ENCODE peak calls at places on chromosomes 1 and 21, in six cellular contexts. V is uterus, T is psoas muscle, D is HL-60, H is AG04449, Z is omental fat pad. L is an unnamed sample.
A peak's percentile ranks its signal among the peaks of the same experiment; 100 is the strongest.

GRCh38 chr1:183291216-183291762 is 105.2 kb downstream of the LAMC2 start:
- DNase-seq in T (no peak), V (no peak), H (no peak), D (no peak), Z (no peak), L (no peak)

GRCh38 chr1:36947384-36947783 is 86.9 kb downstream of the GRIK3 start:
- DNase-seq in Z (no peak), D (no peak), T (no peak), H (no peak), V (no peak), L (no peak)

GRCh38 chr1:46656643-46657042 is 11.5 kb downstream of the ATPAF1 start:
- DNase-seq in T (no peak), H (no peak), Z (no peak), V (no peak), D (no peak), L (no peak)

GRCh38 chr1:230463326-230463725 is 37.2 kb upstream of the PGBD5 start:
- DNase-seq in H (no peak), T (no peak), Z (no peak), D (no peak), V (no peak), L (no peak)

GRCh38 chr1:47561523-47562007 is 123.7 kb downstream of the FOXD2 start:
- DNase-seq in D (no peak), T (no peak), V (no peak), Z (no peak), H (no peak), L (no peak)

GRCh38 chr1:216632980-216633379 is 90.2 kb downstream of the ESRRG start:
- DNase-seq in D (no peak), V (no peak), Z (no peak), H (no peak), T (no peak), L (no peak)

GRCh38 chr1:200895448-200895799 is 724 bp downstream of the INAVA start:
- DNase-seq in H (no peak), Z (no peak), T (no peak), D (no peak), V (no peak), L (no peak)

GRCh38 chr1:27538793-27539192 is 48.8 kb upstream of the WASF2 start:
- DNase-seq in Z (no peak), T (no peak), H (no peak), D (no peak), V (no peak), L (no peak)

GRCh38 chr1:54850082-54850730 is 36.8 kb downstream of the DHCR24 start:
- DNase-seq in V (no peak), T (no peak), H (no peak), Z (no peak), D (no peak), L (no peak)

GRCh38 chr1:29004813-29005212 is 90.4 kb downstream of the EPB41 start:
- DNase-seq in Z (no peak), T (no peak), D (no peak), H (no peak), V (no peak), L (no peak)

GRCh38 chr1:242524571-242525359 is at the start of gene PLD5:
- DNase-seq in H (no peak), D (no peak), V (no peak), T (peak; percentile 11), Z (no peak), L (peak; percentile 30)

GRCh38 chr1:44016875-44017400 is 14.3 kb downstream of the SLC6A9 start:
- DNase-seq in V (no peak), D (no peak), H (no peak), T (no peak), Z (no peak), L (no peak)

GRCh38 chr1:8239039-8239305 is 78.9 kb upstream of the SLC45A1 start:
- DNase-seq in V (peak; percentile 59), T (peak; percentile 29), H (no peak), D (no peak), Z (no peak), L (no peak)

DNA sequence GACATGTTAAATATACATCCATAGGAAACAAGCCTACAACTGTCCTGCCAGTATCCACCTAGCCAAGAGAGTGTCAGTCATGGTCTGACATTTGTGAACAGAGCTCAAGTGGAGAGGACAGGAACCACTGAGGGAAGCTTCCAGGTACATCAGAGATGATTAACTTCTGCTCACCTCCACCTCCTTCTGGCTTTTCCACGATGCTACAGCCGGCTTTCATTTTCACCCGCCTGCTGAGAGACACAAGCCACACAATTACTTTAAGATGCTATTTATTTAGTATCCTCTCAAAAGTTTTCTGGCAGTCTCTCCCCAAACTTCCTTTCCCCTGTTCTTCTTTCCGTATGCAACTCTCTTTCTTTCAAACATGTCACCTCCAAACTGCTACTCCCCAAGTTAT is 2.1 kb downstream of the ETV3 start:
- DNase-seq in T (no peak), Z (no peak), V (no peak), H (no peak), D (no peak), L (no peak)
- TF ChIP-seq CTCF in T (no peak), Z (no peak), V (no peak), H (no peak), D (no peak), L (no peak)

DNA sequence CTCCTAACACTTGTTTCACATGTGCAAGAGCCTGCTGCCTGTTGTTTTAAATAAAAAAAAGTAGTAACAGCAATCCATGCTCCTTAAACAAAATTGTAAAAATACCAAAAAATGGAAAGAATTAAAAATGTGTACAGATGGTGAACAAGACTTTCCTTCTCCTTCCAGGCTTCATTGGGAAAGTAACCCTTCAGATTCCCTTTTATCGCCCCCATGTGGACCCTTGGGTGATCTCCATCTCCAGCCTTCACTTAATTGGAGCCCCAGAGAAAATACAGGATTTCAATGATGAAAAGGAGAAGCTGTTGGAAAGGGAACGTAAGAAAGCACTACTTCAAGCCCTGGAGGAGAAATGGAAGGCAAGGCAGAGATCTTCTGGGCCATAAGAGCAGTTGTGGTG is 14.2 kb downstream of the VPS13D start:
- DNase-seq in T (no peak), V (no peak), Z (no peak), H (no peak), D (peak; percentile 9), L (peak; percentile 32)
- TF ChIP-seq CTCF in T (no peak), V (no peak), Z (no peak), H (no peak), D (peak; percentile 31), L (peak; percentile 26)

GRCh38 chr1:62852253-62852652 is 68.3 kb downstream of the ATG4C start:
- DNase-seq in H (no peak), Z (no peak), D (no peak), V (no peak), T (no peak), L (no peak)

GRCh38 chr1:62849031-62849430 is 65.1 kb downstream of the ATG4C start:
- DNase-seq in V (no peak), D (no peak), Z (no peak), H (no peak), T (no peak), L (no peak)
- TF ChIP-seq CTCF in V (no peak), D (no peak), Z (no peak), H (no peak), T (no peak), L (no peak)

GRCh38 chr1:247118946-247119446 is 14.8 kb upstream of the ZNF669 start:
- DNase-seq in D (peak; percentile 13), V (no peak), H (no peak), Z (no peak), T (no peak), L (peak; percentile 56)
- TF ChIP-seq CTCF in D (no peak), V (no peak), H (no peak), Z (no peak), T (no peak), L (peak; percentile 11)

DNA sequence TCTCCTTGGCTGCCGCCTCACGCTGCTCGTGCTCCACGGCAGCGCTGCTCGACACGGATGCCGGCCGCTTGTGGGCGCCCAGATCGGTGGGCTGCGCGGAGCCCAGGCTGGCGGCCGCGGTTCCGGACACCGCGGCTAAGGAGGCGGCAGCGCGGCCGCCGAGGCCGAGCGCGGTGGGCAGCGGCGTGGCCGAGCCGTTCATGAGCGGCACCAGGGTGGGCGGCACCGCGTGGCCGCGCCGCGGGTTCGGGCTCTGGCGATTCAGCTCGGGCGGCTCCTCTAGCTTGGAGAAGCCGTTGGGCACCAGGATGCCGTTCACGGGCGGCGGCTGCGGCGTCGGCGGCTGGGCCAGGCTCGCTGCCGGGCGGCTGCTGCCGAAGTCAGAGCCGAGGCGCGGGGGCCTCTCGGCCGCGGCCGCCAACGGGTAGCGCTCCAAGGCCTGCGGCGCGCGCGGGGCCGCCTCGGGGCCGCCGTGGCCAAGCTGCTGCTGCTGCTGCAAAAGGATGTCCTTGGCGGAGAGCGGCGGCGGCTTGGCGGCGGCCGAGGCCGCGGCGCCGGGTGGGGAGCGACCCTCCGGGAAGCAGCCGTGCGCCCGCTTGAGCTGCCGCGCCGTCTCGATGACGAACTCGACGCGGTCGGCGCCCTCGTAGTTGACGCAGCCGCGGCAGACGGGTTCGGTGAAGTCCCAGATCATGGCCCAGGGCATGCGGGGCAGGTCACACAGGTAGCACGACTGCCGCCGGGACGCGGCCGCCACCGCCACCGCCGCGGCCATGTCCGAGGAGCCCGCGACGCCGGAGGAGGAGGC is 1.1 kb downstream of the IRF2BP2 start:
- DNase-seq in T (peak; percentile 65), V (peak; percentile 50), D (peak; percentile 38), H (no peak), Z (no peak), L (peak; percentile 54)
- TF ChIP-seq CTCF in T (no peak), V (no peak), D (no peak), H (no peak), Z (no peak), L (no peak)

GRCh38 chr1:59046730-59047157 is 250.2 kb upstream of the FGGY start:
- DNase-seq in Z (no peak), H (no peak), T (no peak), V (no peak), D (no peak), L (peak; percentile 69)
- TF ChIP-seq CTCF in Z (no peak), H (no peak), T (no peak), V (no peak), D (no peak), L (peak; percentile 25)

GRCh38 chr21:40562603-40563002 is 284.4 kb downstream of the DSCAM start:
- DNase-seq in V (no peak), Z (no peak), H (no peak), D (no peak), T (no peak), L (no peak)
- TF ChIP-seq CTCF in V (no peak), Z (no peak), H (no peak), D (no peak), T (no peak), L (no peak)

GRCh38 chr1:161193561-161194235 is 5.2 kb downstream of the ADAMTS4 start:
- DNase-seq in Z (no peak), V (no peak), D (no peak), H (no peak), T (peak; percentile 70), L (no peak)
- TF ChIP-seq CTCF in Z (no peak), V (no peak), D (no peak), H (no peak), T (peak; percentile 27), L (no peak)

DNA sequence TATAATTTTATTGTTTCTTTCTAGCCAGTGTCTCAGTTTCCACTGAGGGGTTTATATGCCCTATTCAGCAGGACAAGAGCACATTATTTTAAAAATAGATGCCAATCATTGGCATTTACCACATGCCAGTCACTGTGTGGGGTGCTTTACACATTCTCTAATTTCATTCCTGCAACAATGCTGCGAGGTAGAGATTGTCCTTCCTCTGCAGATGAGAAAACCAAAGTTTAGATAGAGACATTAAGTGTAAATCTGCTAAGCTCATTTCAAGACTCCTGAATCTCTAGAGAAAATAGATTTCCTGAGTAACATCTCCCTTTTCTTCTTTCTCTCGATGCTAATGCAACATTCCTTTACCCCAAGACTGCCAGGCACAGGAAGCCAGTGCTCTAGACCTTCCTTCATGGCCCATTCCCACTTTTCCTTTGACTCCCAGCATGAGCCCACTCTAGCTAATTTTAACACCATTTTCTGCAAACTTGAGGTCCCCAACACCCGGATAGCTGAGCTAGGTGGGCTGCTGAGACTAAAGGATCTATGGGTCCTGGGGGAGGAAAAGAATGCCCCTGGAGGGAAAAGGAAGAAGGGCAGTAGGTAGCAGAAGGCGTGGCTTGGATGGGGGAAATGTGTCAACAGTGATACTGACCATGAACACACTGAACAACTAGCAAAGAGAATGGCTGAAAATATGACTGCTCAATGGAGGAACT is 50.0 kb downstream of the SH3GLB1 start:
- DNase-seq in Z (no peak), T (no peak), H (no peak), D (no peak), V (no peak), L (no peak)
- TF ChIP-seq CTCF in Z (no peak), T (no peak), H (no peak), D (no peak), V (no peak), L (no peak)

L was measured in GM13976.